ENCODE peak calls at places on chromosomes 6 and 20, in six cellular contexts. L, I, N, M, B and Z are unnamed samples.

GRCh38 chr6:154638369-154638768 is 94.8 kb upstream of the SCAF8 start:
- DNase-seq in I (no peak), N (no peak), L (no peak), M (no peak), B (no peak), Z (no peak)

GRCh38 chr20:34439168-34439567 is 76.1 kb downstream of the ITCH start:
- DNase-seq in I (no peak), B (no peak), M (no peak), N (no peak), L (no peak), Z (no peak)

GRCh38 chr6:26215200-26216014 is 128.2 kb downstream of the HFE start:
- DNase-seq in B (no peak), N (no peak), I (no peak), L (no peak), M (no peak), Z (no peak)

GRCh38 chr20:60764771-60765170 is 487.3 kb upstream of the CDH4 start:
- DNase-seq in B (no peak), M (no peak), L (no peak), N (no peak), I (no peak), Z (no peak)

GRCh38 chr20:62980380-62980960 is 26.3 kb downstream of the BHLHE23 start:
- DNase-seq in L (no peak), M (no peak), I (peak), B (no peak), N (no peak), Z (no peak)

GRCh38 chr20:63273635-63274380 is 1.2 kb downstream of the ARFGAP1 start:
- DNase-seq in N (peak), B (no peak), M (no peak), I (no peak), L (no peak), Z (peak)

GRCh38 chr6:149933036-149933435 is 8.8 kb upstream of the ULBP2 start:
- DNase-seq in M (no peak), N (no peak), I (no peak), L (no peak), B (no peak), Z (no peak)

GRCh38 chr6:104940238-104940880 is 16.5 kb upstream of the LIN28B start:
- DNase-seq in I (no peak), N (no peak), B (peak), M (no peak), L (no peak), Z (no peak)

GRCh38 chr20:32282461-32282860 is 5.0 kb downstream of the KIF3B start:
- DNase-seq in N (no peak), I (peak), M (no peak), L (no peak), B (no peak), Z (no peak)